ENCODE peak calls at places on chromosomes 4 and X, in ten cellular contexts. M, B, G, Q, Y, P, E, F, C and U are unnamed samples.

GRCh38 chrX:154516655-154517100 is 646 bp upstream of the FAM3A start:
- DNase-seq in C (peak; percentile 47), B (no peak), P (no peak), E (no peak), Y (no peak), G (no peak), F (no peak), M (no peak), Q (no peak), U (no peak)

GRCh38 chr4:137650051-137650450 is 117.8 kb upstream of the PCDH18 start:
- DNase-seq in F (peak; percentile 58), C (no peak), Q (no peak), G (no peak), B (no peak), M (no peak), E (no peak), P (no peak), Y (no peak), U (no peak)

GRCh38 chr4:99653921-99654890 is 3.4 kb downstream of the C4orf54 start:
- DNase-seq in Q (no peak), B (no peak), G (no peak), C (no peak), F (peak; percentile 66), E (no peak), Y (peak; percentile 50), P (no peak), M (no peak), U (no peak)

GRCh38 chrX:155065035-155065734 is 5.8 kb downstream of the CMC4 start:
- DNase-seq in P (no peak), G (no peak), F (peak; percentile 82), B (no peak), Y (peak; percentile 78), Q (peak; percentile 30), C (peak; percentile 34), E (no peak), M (no peak), U (no peak)

GRCh38 chrX:151988706-151989299 is 14.3 kb upstream of the GABRE start:
- DNase-seq in C (no peak), E (no peak), G (no peak), B (no peak), P (no peak), Y (no peak), M (no peak), Q (no peak), F (no peak), U (no peak)

GRCh38 chr4:38785041-38785790 is 2.4 kb upstream of the TLR10 start:
- DNase-seq in P (no peak), Q (no peak), B (no peak), M (no peak), F (no peak), C (no peak), G (no peak), Y (no peak), E (no peak), U (no peak)

GRCh38 chr4:46993075-46994006 is at the start of gene GABRA4:
- DNase-seq in G (peak; percentile 67), B (no peak), C (peak; percentile 20), M (no peak), Y (no peak), E (no peak), Q (no peak), P (no peak), F (no peak), U (no peak)

GRCh38 chr4:26937136-26937535 is 76.5 kb downstream of the STIM2 start:
- DNase-seq in Q (no peak), F (no peak), G (peak; percentile 59), M (no peak), E (no peak), Y (no peak), B (no peak), C (no peak), P (no peak), U (no peak)

GRCh38 chr4:40915318-40916217 is 165.8 kb downstream of the NSUN7 start:
- DNase-seq in P (no peak), Q (no peak), M (no peak), Y (peak; percentile 15), C (peak; percentile 82), F (peak; percentile 86), E (no peak), G (peak; percentile 54), B (no peak), U (no peak)

GRCh38 chr4:106343865-106344264 is 24.7 kb downstream of the GIMD1 start:
- DNase-seq in M (no peak), B (no peak), Y (no peak), Q (no peak), C (no peak), G (no peak), E (no peak), P (no peak), F (no peak), U (no peak)

GRCh38 chrX:111098874-111099273 is 2.9 kb downstream of the PAK3 start:
- DNase-seq in G (peak; percentile 71), M (peak; percentile 43), P (no peak), F (peak; percentile 4), B (peak; percentile 67), Y (no peak), C (peak; percentile 25), E (peak; percentile 9), Q (peak; percentile 33), U (no peak)

GRCh38 chrX:49066690-49067089 is 7.1 kb downstream of the PRAF2 start:
- DNase-seq in B (no peak), F (no peak), Q (no peak), C (no peak), E (no peak), P (no peak), Y (no peak), M (no peak), G (no peak), U (no peak)

GRCh38 chr4:81913427-81913878 is 441.7 kb upstream of the RASGEF1B start:
- DNase-seq in E (peak; percentile 26), Q (peak; percentile 18), G (peak; percentile 84), B (peak; percentile 66), P (no peak), F (peak; percentile 43), M (no peak), Y (peak; percentile 44), C (peak; percentile 1), U (no peak)

GRCh38 chr4:174192943-174193342 is 90.5 kb downstream of the FBXO8 start:
- DNase-seq in B (no peak), E (no peak), Q (no peak), Y (no peak), P (no peak), C (no peak), M (no peak), G (no peak), F (no peak), U (no peak)

GRCh38 chr4:174663254-174663653 is 141.0 kb upstream of the HPGD start:
- DNase-seq in E (no peak), P (no peak), F (peak; percentile 26), Y (peak; percentile 13), Q (no peak), B (no peak), C (peak; percentile 54), M (no peak), G (no peak), U (no peak)

GRCh38 chrX:80354966-80355465 is 65.2 kb upstream of the TENT5D start:
- DNase-seq in B (no peak), E (peak; percentile 1), M (no peak), P (no peak), F (no peak), C (no peak), G (no peak), Y (no peak), Q (no peak), U (no peak)

GRCh38 chrX:152600853-152601635 is 36.7 kb upstream of the GABRQ start:
- DNase-seq in Q (no peak), G (no peak), C (no peak), F (peak; percentile 28), Y (no peak), B (no peak), M (no peak), P (no peak), E (peak; percentile 62), U (no peak)

GRCh38 chr4:112516401-112517066 is 554 bp upstream of the NEUROG2 start:
- DNase-seq in G (peak; percentile 79), B (peak; percentile 19), Q (no peak), P (peak; percentile 21), F (peak; percentile 24), M (peak; percentile 15), C (no peak), E (peak; percentile 82), Y (no peak), U (no peak)

GRCh38 chrX:23884427-23885024 is 23.2 kb downstream of the APOO start:
- DNase-seq in F (peak; percentile 77), M (no peak), G (no peak), P (no peak), Q (no peak), Y (peak; percentile 79), C (peak; percentile 48), E (no peak), B (no peak), U (no peak)

GRCh38 chr4:118964891-118965411 is 76.3 kb downstream of the SYNPO2 start:
- DNase-seq in G (no peak), B (no peak), C (peak; percentile 55), Q (no peak), M (no peak), P (no peak), Y (peak; percentile 14), E (no peak), F (peak; percentile 30), U (no peak)

GRCh38 chrX:13001097-13001496 is 26.2 kb downstream of the TMSB4X start:
- DNase-seq in F (peak; percentile 44), E (no peak), P (no peak), C (no peak), Y (no peak), G (no peak), M (no peak), B (no peak), Q (no peak), U (no peak)

GRCh38 chrX:153717445-153717844 is 6.7 kb downstream of the BCAP31 start:
- DNase-seq in C (no peak), F (no peak), G (no peak), Y (no peak), B (no peak), M (no peak), Q (no peak), E (no peak), P (no peak), U (no peak)

GRCh38 chrX:15059488-15059887 is 186.3 kb downstream of the MOSPD2 start:
- DNase-seq in F (peak; percentile 9), G (no peak), C (no peak), Q (no peak), B (no peak), P (no peak), E (peak; percentile 16), Y (no peak), M (no peak), U (no peak)

GRCh38 chr4:148112231-148112982 is 329.8 kb downstream of the NR3C2 start:
- DNase-seq in M (no peak), Y (peak; percentile 39), Q (no peak), P (no peak), F (peak; percentile 62), B (no peak), G (no peak), E (no peak), C (peak; percentile 87), U (no peak)

GRCh38 chr4:114178392-114178791 is 198.9 kb upstream of the ARSJ start:
- DNase-seq in Q (no peak), E (no peak), M (no peak), Y (no peak), F (no peak), P (no peak), G (no peak), B (no peak), C (no peak), U (no peak)